ENCODE peak calls at places on chromosomes 13 and 19, in four cellular contexts. P is CD4-positive, CD25-positive, alpha-beta regulatory T cell; O is aorta; U is lower lobe of right lung. R is an unnamed sample.
A peak's percentile ranks its signal among the peaks of the same experiment; 100 is the strongest.

GRCh38 chr13:41962994-41963393 is 2.1 kb upstream of the VWA8 start:
- DNase-seq in O (no peak), P (no peak), U (no peak), R (no peak)

GRCh38 chr13:48412881-48413351 is at the start of gene LPAR6:
- DNase-seq in U (no peak), O (no peak), P (peak; percentile 32), R (peak; percentile 66)

GRCh38 chr19:17406039-17406886 is 833 bp upstream of the BST2 start:
- DNase-seq in U (no peak), P (no peak), O (no peak), R (no peak)

GRCh38 chr19:43524922-43525835 is 1.8 kb downstream of the ETHE1 start:
- DNase-seq in U (peak; percentile 76), O (peak; percentile 77), P (no peak), R (peak; percentile 78)

GRCh38 chr13:107376393-107377085 is 808.6 kb upstream of the ARGLU1 start:
- DNase-seq in P (no peak), U (no peak), O (no peak), R (no peak)

GRCh38 chr19:6481541-6482342 is at the start of gene DENND1C:
- DNase-seq in U (peak; percentile 78), O (no peak), P (peak; percentile 69), R (peak; percentile 73)

GRCh38 chr19:1646149-1646930 is 6.1 kb downstream of the TCF3 start:
- DNase-seq in P (no peak), U (no peak), O (no peak), R (no peak)

GRCh38 chr19:49855676-49856573 is 5.0 kb downstream of the PTOV1 start:
- DNase-seq in P (no peak), U (no peak), O (no peak), R (no peak)

GRCh38 chr13:72379581-72379980 is 347.8 kb downstream of the MZT1 start:
- DNase-seq in P (no peak), U (no peak), O (no peak), R (no peak)

GRCh38 chr13:36913463-36913862 is 6.6 kb downstream of the SMAD9 start:
- DNase-seq in O (no peak), P (no peak), U (no peak), R (no peak)

GRCh38 chr19:39310558-39311311 is 9.9 kb downstream of the LRFN1 start:
- DNase-seq in U (no peak), O (no peak), P (no peak), R (no peak)

GRCh38 chr13:92158335-92158734 is 759.9 kb downstream of the GPC5 start:
- DNase-seq in O (no peak), P (no peak), U (no peak), R (no peak)

GRCh38 chr19:48487944-48488343 is 18.8 kb downstream of the CYTH2 start:
- DNase-seq in O (peak; percentile 93), P (no peak), U (no peak), R (no peak)

GRCh38 chr13:45374917-45375316 is 33.9 kb upstream of the TPT1 start:
- DNase-seq in U (no peak), P (no peak), O (no peak), R (no peak)

GRCh38 chr19:1307320-1307719 is 21.6 kb downstream of the EFNA2 start:
- DNase-seq in U (no peak), P (no peak), O (no peak), R (no peak)

GRCh38 chr19:45091031-45091918 is 1.7 kb upstream of the PPP1R37 start:
- DNase-seq in P (peak; percentile 93), O (peak; percentile 100), U (peak; percentile 99), R (peak; percentile 95)

GRCh38 chr19:3397266-3398022 is 31.1 kb downstream of the NFIC start:
- DNase-seq in P (no peak), O (no peak), U (peak; percentile 73), R (peak; percentile 55)

GRCh38 chr13:98466634-98467236 is 110.2 kb downstream of the STK24 start:
- DNase-seq in O (no peak), U (no peak), P (no peak), R (peak; percentile 78)

GRCh38 chr13:48009298-48009697 is 8.2 kb upstream of the SUCLA2 start:
- DNase-seq in O (no peak), P (no peak), U (no peak), R (no peak)

GRCh38 chr13:113110852-113111315 is 5.3 kb downstream of the F7 start:
- DNase-seq in U (peak; percentile 19), P (no peak), O (peak; percentile 73), R (no peak)

GRCh38 chr19:19661675-19662251 is 1.7 kb downstream of the ATP13A1 start:
- DNase-seq in U (peak; percentile 48), O (no peak), P (peak; percentile 65), R (peak; percentile 64)

GRCh38 chr13:112454648-112455334 is 78.6 kb downstream of the SPACA7 start:
- DNase-seq in O (no peak), U (no peak), P (no peak), R (no peak)

GRCh38 chr19:36972594-36972993 is 56.5 kb downstream of the ZNF568 start:
- DNase-seq in P (no peak), U (no peak), O (no peak), R (no peak)
- H3K4me3 ChIP-seq in P (peak overlapping the region; percentile 48), U (peak overlapping the region; percentile 88), O (no peak overlapping the region), R (no peak overlapping the region)

GRCh38 chr19:46109876-46110275 is 14.6 kb downstream of the IGFL3 start:
- DNase-seq in P (no peak), U (no peak), O (no peak), R (no peak)

GRCh38 chr19:46107371-46107770 is 17.1 kb downstream of the IGFL3 start:
- DNase-seq in O (no peak), U (no peak), P (no peak), R (no peak)

GRCh38 chr19:46113726-46114125 is 10.8 kb downstream of the IGFL3 start:
- DNase-seq in U (no peak), P (no peak), O (no peak), R (no peak)

GRCh38 chr19:46112527-46112926 is 12.0 kb downstream of the IGFL3 start:
- DNase-seq in P (no peak), U (no peak), O (no peak), R (no peak)

DNA sequence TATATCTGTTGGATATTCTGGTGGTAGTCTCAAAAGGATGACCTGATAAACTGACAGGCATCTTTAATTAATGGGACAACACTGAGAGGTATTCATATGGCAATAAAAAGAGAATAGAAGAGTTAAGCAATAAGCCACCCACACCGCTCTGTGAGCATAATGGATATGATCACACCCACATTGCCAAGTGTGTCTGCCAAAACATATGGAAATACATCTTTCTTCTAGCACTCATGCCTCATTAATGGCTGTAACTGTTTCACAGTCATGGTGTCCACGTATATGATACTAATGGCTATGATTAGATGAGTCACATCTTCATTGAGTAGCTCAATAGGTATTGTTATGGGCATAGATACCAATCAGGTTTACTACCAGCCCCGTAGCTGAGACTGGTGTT is 13.1 kb downstream of the IGFL3 start:
- DNase-seq in O (no peak), P (no peak), U (no peak), R (no peak)
- H3K4me3 ChIP-seq in O (no peak overlapping the region), P (no peak overlapping the region), U (no peak overlapping the region), R (no peak overlapping the region)

DNA sequence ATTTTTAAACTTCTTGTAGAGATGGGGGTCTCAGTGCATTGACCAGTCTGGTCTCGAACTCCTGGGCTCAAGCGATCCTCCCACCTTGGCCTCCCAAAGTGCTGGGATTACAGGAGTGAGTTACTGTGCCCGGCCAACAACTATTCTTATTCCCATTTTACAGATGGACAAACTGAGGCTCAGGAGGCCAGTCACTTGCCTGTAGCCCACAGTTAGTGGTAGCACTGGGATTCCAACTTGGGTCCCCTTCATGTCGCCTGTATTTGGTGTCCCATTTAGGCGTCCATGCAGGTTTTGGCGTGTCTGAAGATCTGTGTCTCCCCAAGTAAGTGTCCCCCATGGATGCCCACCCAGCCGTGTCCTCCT is 791 bp upstream of the AXL start:
- DNase-seq in P (no peak), O (no peak), U (no peak), R (no peak)
- H3K4me3 ChIP-seq in P (no peak overlapping the region), O (no peak overlapping the region), U (peak overlapping the region; percentile 25), R (no peak overlapping the region)

GRCh38 chr13:22915442-22916082 is 265.2 kb upstream of the SGCG start:
- DNase-seq in P (no peak), O (peak; percentile 83), U (peak; percentile 59), R (peak; percentile 74)
- H3K4me3 ChIP-seq in P (no peak overlapping the region), O (peak overlapping the region; percentile 3), U (peak overlapping the region; percentile 63), R (peak overlapping the region; percentile 53)

DNA sequence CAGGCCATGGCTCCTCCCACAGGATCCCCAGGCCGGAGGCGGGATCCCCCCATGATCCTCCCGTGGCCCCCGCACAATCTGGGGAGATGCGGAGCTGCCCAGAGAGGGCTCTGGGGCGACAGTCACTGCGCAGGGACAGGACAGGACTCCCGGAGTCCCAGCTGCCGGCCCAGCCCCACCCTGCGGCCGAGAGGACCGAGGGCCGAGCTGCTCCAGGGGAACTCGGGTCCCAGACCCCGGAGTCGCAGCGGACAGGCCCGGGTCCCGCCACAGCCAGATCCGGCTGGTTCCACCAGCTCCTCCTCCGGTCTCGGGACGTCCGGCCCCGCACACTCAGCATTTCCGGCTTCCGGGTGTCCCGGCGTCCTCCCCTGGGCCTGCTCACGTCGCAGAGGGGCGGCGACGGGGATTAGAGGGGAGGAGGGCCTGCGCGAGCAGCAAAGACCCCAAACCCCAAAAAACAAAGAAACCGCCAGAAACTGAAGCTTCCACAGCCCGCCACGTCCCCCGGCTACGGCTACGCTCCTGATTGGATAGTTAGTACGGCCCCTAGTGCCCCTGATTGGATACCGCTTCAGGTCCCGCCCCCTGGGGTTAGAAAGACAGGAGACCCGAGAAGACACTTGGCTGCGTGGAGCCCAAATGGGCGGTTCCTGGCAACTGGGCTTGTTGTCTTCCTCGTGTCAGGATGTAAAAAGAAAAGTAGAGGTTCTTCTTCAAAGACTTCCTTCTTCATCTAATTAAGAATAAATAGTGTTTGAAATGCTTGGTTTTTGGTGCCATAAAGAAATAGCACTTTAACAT is 21.3 kb upstream of the OR10H1 start:
- DNase-seq in O (peak; percentile 97), U (peak; percentile 97), P (peak; percentile 95), R (peak; percentile 96)
- H3K4me3 ChIP-seq in O (peak overlapping the region; percentile 39), U (peak overlapping the region; percentile 76), P (peak overlapping the region; percentile 77), R (peak overlapping the region; percentile 78)

GRCh38 chr19:29823581-29824330 is 12.0 kb downstream of the CCNE1 start:
- DNase-seq in P (no peak), U (peak; percentile 2), O (peak; percentile 64), R (no peak)
- H3K4me3 ChIP-seq in P (no peak overlapping the region), U (no peak overlapping the region), O (no peak overlapping the region), R (no peak overlapping the region)